ENCODE peak calls at places on chromosome 1, in four cellular contexts. One of them, this sample, is unnamed.

GRCh38 chr1:70990460-70991253 is 57.0 kb downstream of the PTGER3 start:
- DNase-seq in GM06990: no peak
- DNase-seq in Panc1: no peak
- DNase-seq in progenitor cell of endocrine pancreas: no peak
- DNase-seq in this sample: no peak

GRCh38 chr1:78291872-78292271 is 198.9 kb upstream of the PTGFR start:
- DNase-seq in GM06990: no peak
- DNase-seq in Panc1: no peak
- DNase-seq in progenitor cell of endocrine pancreas: no peak
- DNase-seq in this sample: no peak

GRCh38 chr1:2082064-2082463 is 31.9 kb downstream of the PRKCZ start:
- DNase-seq in GM06990: no peak
- DNase-seq in Panc1: no peak
- DNase-seq in progenitor cell of endocrine pancreas: no peak
- DNase-seq in this sample: no peak

GRCh38 chr1:1399870-1400575 is 888 bp upstream of the CCNL2 start:
- DNase-seq in GM06990: no peak
- DNase-seq in Panc1: no peak
- DNase-seq in progenitor cell of endocrine pancreas: no peak
- DNase-seq in this sample: peak; percentile 31

GRCh38 chr1:208238710-208239517 is 5.3 kb downstream of the PLXNA2 start:
- DNase-seq in GM06990: no peak
- DNase-seq in Panc1: peak; percentile 25
- DNase-seq in progenitor cell of endocrine pancreas: no peak
- DNase-seq in this sample: peak; percentile 62

GRCh38 chr1:55362558-55362957 is 147.4 kb upstream of the USP24 start:
- DNase-seq in GM06990: no peak
- DNase-seq in Panc1: no peak
- DNase-seq in progenitor cell of endocrine pancreas: no peak
- DNase-seq in this sample: no peak

GRCh38 chr1:230753586-230754251 is 6.5 kb downstream of the CAPN9 start:
- DNase-seq in GM06990: peak; percentile 32
- DNase-seq in Panc1: no peak
- DNase-seq in progenitor cell of endocrine pancreas: peak; percentile 30
- DNase-seq in this sample: peak; percentile 72

GRCh38 chr1:16078925-16079656 is 5.6 kb upstream of the FAM131C start:
- DNase-seq in GM06990: peak; percentile 65
- DNase-seq in Panc1: peak; percentile 71
- DNase-seq in progenitor cell of endocrine pancreas: peak; percentile 76
- DNase-seq in this sample: peak; percentile 87

GRCh38 chr1:19811206-19811851 is 3.8 kb downstream of the RNF186 start:
- DNase-seq in GM06990: no peak
- DNase-seq in Panc1: no peak
- DNase-seq in progenitor cell of endocrine pancreas: no peak
- DNase-seq in this sample: peak; percentile 78

GRCh38 chr1:185325413-185325812 is 8.4 kb upstream of the IVNS1ABP start:
- DNase-seq in GM06990: no peak
- DNase-seq in Panc1: no peak
- DNase-seq in progenitor cell of endocrine pancreas: no peak
- DNase-seq in this sample: no peak

GRCh38 chr1:25651824-25652741 is 35.5 kb downstream of the MAN1C1 start:
- DNase-seq in GM06990: no peak
- DNase-seq in Panc1: no peak
- DNase-seq in progenitor cell of endocrine pancreas: no peak
- DNase-seq in this sample: no peak

GRCh38 chr1:36464605-36465393 is 615 bp upstream of the MRPS15 start:
- DNase-seq in GM06990: no peak
- DNase-seq in Panc1: peak; percentile 15
- DNase-seq in progenitor cell of endocrine pancreas: no peak
- DNase-seq in this sample: no peak

GRCh38 chr1:40919475-40920011 is 57.4 kb upstream of the CITED4 start:
- DNase-seq in GM06990: no peak
- DNase-seq in Panc1: no peak
- DNase-seq in progenitor cell of endocrine pancreas: peak; percentile 47
- DNase-seq in this sample: no peak

GRCh38 chr1:11990303-11991032 is 10.2 kb downstream of the MFN2 start:
- DNase-seq in GM06990: no peak
- DNase-seq in Panc1: peak; percentile 66
- DNase-seq in progenitor cell of endocrine pancreas: no peak
- DNase-seq in this sample: no peak

GRCh38 chr1:119279441-119280415 is 88.9 kb upstream of the HAO2 start:
- DNase-seq in GM06990: no peak
- DNase-seq in Panc1: peak; percentile 59
- DNase-seq in progenitor cell of endocrine pancreas: no peak
- DNase-seq in this sample: no peak

GRCh38 chr1:23044035-23044434 is 24.8 kb downstream of the KDM1A start:
- DNase-seq in GM06990: no peak
- DNase-seq in Panc1: no peak
- DNase-seq in progenitor cell of endocrine pancreas: no peak
- DNase-seq in this sample: no peak

GRCh38 chr1:178055779-178056471 is 38.0 kb upstream of the RASAL2 start:
- DNase-seq in GM06990: no peak
- DNase-seq in Panc1: peak; percentile 54
- DNase-seq in progenitor cell of endocrine pancreas: no peak
- DNase-seq in this sample: peak; percentile 66

GRCh38 chr1:47696404-47696910 is 258.6 kb downstream of the FOXD2 start:
- DNase-seq in GM06990: no peak
- DNase-seq in Panc1: no peak
- DNase-seq in progenitor cell of endocrine pancreas: no peak
- DNase-seq in this sample: no peak

GRCh38 chr1:75438355-75438754 is 172.6 kb downstream of the SLC44A5 start:
- DNase-seq in GM06990: no peak
- DNase-seq in Panc1: no peak
- DNase-seq in progenitor cell of endocrine pancreas: no peak
- DNase-seq in this sample: no peak

GRCh38 chr1:162285149-162285561 is 91.5 kb downstream of the SPATA46 start:
- DNase-seq in GM06990: no peak
- DNase-seq in Panc1: no peak
- DNase-seq in progenitor cell of endocrine pancreas: no peak
- DNase-seq in this sample: no peak

GRCh38 chr1:164739189-164739588 is 180.2 kb downstream of the PBX1 start:
- DNase-seq in GM06990: no peak
- DNase-seq in Panc1: no peak
- DNase-seq in progenitor cell of endocrine pancreas: no peak
- DNase-seq in this sample: no peak

GRCh38 chr1:47333578-47333921 is at the start of gene CMPK1:
- DNase-seq in GM06990: peak; percentile 87
- DNase-seq in Panc1: no peak
- DNase-seq in progenitor cell of endocrine pancreas: no peak
- DNase-seq in this sample: peak; percentile 89

GRCh38 chr1:198643001-198643400 is 4.2 kb downstream of the PTPRC start:
- DNase-seq in GM06990: no peak
- DNase-seq in Panc1: no peak
- DNase-seq in progenitor cell of endocrine pancreas: no peak
- DNase-seq in this sample: no peak

GRCh38 chr1:239816090-239816812 is 275.4 kb upstream of the FMN2 start:
- DNase-seq in GM06990: no peak
- DNase-seq in Panc1: peak; percentile 57
- DNase-seq in progenitor cell of endocrine pancreas: no peak
- DNase-seq in this sample: no peak

GRCh38 chr1:10451286-10451685 is 1.5 kb downstream of the CORT start:
- DNase-seq in GM06990: no peak
- DNase-seq in Panc1: no peak
- DNase-seq in progenitor cell of endocrine pancreas: no peak
- DNase-seq in this sample: no peak
- TF ChIP-seq CTCF in GM06990: no peak
- TF ChIP-seq CTCF in Panc1: no peak
- TF ChIP-seq CTCF in progenitor cell of endocrine pancreas: no peak
- TF ChIP-seq CTCF in this sample: no peak

GRCh38 chr1:115718011-115718754 is 50.3 kb downstream of the CASQ2 start:
- DNase-seq in GM06990: no peak
- DNase-seq in Panc1: no peak
- DNase-seq in progenitor cell of endocrine pancreas: no peak
- DNase-seq in this sample: no peak
- TF ChIP-seq CTCF in GM06990: no peak
- TF ChIP-seq CTCF in Panc1: no peak
- TF ChIP-seq CTCF in progenitor cell of endocrine pancreas: peak; percentile 9
- TF ChIP-seq CTCF in this sample: no peak

GRCh38 chr1:61588736-61589381 is 136.1 kb downstream of the TM2D1 start:
- DNase-seq in GM06990: peak; percentile 9
- DNase-seq in Panc1: peak; percentile 50
- DNase-seq in progenitor cell of endocrine pancreas: peak; percentile 61
- DNase-seq in this sample: peak; percentile 73
- TF ChIP-seq CTCF in GM06990: peak; percentile 96
- TF ChIP-seq CTCF in Panc1: peak; percentile 93
- TF ChIP-seq CTCF in progenitor cell of endocrine pancreas: peak; percentile 94
- TF ChIP-seq CTCF in this sample: peak; percentile 87

GRCh38 chr1:7013833-7014639 is 228.8 kb downstream of the CAMTA1 start:
- DNase-seq in GM06990: no peak
- DNase-seq in Panc1: no peak
- DNase-seq in progenitor cell of endocrine pancreas: no peak
- DNase-seq in this sample: no peak

GRCh38 chr1:7011826-7012225 is 226.6 kb downstream of the CAMTA1 start:
- DNase-seq in GM06990: no peak
- DNase-seq in Panc1: no peak
- DNase-seq in progenitor cell of endocrine pancreas: no peak
- DNase-seq in this sample: no peak

GRCh38 chr1:7015022-7015421 is 229.8 kb downstream of the CAMTA1 start:
- DNase-seq in GM06990: no peak
- DNase-seq in Panc1: no peak
- DNase-seq in progenitor cell of endocrine pancreas: no peak
- DNase-seq in this sample: no peak

GRCh38 chr1:7012461-7012924 is 227.2 kb downstream of the CAMTA1 start:
- DNase-seq in GM06990: no peak
- DNase-seq in Panc1: no peak
- DNase-seq in progenitor cell of endocrine pancreas: no peak
- DNase-seq in this sample: no peak

DNA sequence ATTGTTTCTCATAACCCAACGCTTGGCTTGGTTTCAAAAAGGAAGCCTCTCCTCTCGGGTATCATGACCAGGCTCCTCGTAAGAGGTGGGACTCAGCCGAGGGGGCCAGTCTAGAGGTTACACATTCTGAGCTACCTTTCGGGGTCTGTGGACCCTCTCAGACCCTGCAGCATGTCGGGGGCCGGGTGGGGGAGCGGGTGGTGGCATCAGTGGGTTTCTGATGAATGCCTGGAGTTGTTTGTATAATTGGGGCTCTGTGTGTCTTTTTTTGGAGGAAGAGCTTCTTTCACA is 229.3 kb downstream of the CAMTA1 start:
- DNase-seq in GM06990: no peak
- DNase-seq in Panc1: no peak
- DNase-seq in progenitor cell of endocrine pancreas: no peak
- DNase-seq in this sample: no peak
- TF ChIP-seq CTCF in GM06990: no peak
- TF ChIP-seq CTCF in Panc1: no peak
- TF ChIP-seq CTCF in progenitor cell of endocrine pancreas: no peak
- TF ChIP-seq CTCF in this sample: no peak

GRCh38 chr1:202565890-202566289 is 144.4 kb downstream of the SYT2 start:
- DNase-seq in GM06990: peak; percentile 34
- DNase-seq in Panc1: no peak
- DNase-seq in progenitor cell of endocrine pancreas: no peak
- DNase-seq in this sample: peak; percentile 49
- TF ChIP-seq CTCF in GM06990: peak; percentile 27
- TF ChIP-seq CTCF in Panc1: peak; percentile 26
- TF ChIP-seq CTCF in progenitor cell of endocrine pancreas: no peak
- TF ChIP-seq CTCF in this sample: no peak

DNA sequence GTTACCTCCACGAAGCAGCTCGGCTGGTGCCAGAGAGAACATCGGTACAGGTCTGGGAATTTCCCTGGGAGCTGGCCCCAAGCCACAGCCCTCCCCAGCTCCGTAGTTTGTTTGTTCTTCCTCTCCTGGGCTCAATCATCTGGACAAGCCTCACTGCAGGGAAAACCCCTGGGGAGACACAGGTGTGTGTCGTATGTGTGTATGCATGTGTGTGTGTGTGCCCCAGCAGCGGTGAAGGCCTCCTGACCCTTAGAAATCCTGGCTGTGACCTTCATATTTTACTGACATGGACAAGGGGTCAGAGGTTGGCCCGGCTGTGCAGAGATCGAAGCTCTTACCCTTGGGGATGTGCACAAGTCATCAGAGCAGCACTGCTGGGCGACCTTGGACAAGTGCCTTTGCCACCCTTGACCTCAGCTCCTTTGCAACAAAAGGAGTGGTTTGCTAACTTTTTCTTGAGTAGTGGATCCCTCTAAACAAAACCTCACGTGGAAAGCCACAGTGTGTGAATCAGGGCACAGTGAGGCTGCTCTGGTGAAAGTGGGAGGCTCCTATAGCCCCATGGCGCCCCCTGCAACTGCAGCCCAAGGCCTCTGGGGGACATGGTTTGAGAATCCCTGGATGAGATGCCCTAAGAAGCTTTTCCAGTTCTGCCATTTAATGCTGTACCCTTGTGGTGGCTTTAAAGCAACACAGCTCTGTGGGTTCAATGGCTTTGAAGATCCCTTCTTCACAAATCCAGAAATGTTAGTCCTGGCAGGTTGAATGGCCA is 12.3 kb upstream of the IL22RA1 start:
- DNase-seq in GM06990: peak; percentile 43
- DNase-seq in Panc1: no peak
- DNase-seq in progenitor cell of endocrine pancreas: no peak
- DNase-seq in this sample: peak; percentile 68
- TF ChIP-seq CTCF in GM06990: peak; percentile 27
- TF ChIP-seq CTCF in Panc1: peak; percentile 24
- TF ChIP-seq CTCF in progenitor cell of endocrine pancreas: peak; percentile 49
- TF ChIP-seq CTCF in this sample: no peak